ENCODE peak calls at places on chromosome 12, in eight cellular contexts. W, V, B, X, M, G, C and S are unnamed samples.

GRCh38 chr12:5022465-5023061 is 21.1 kb upstream of the KCNA5 start:
- DNase-seq in X (no peak), M (peak), B (peak), V (no peak), C (no peak), G (no peak), W (peak), S (no peak)

GRCh38 chr12:38469689-38470088 is 153.1 kb downstream of the ALG10B start:
- DNase-seq in W (no peak), C (no peak), G (no peak), B (no peak), M (no peak), X (no peak), V (no peak), S (no peak)

GRCh38 chr12:98385636-98386035 is 129.8 kb upstream of the TMPO start:
- DNase-seq in C (no peak), V (no peak), M (no peak), X (no peak), G (no peak), B (no peak), W (no peak), S (no peak)

GRCh38 chr12:125092872-125093680 is 27.8 kb downstream of the AACS start:
- DNase-seq in X (no peak), B (no peak), G (peak), V (no peak), W (peak), C (no peak), M (peak), S (peak)

GRCh38 chr12:116662612-116663144 is 75.2 kb downstream of the SPRING1 start:
- DNase-seq in V (no peak), X (no peak), C (no peak), B (peak), M (peak), G (no peak), W (no peak), S (no peak)

GRCh38 chr12:107393043-107393725 is 292.4 kb upstream of the PWP1 start:
- DNase-seq in B (no peak), W (no peak), M (no peak), C (no peak), G (no peak), V (no peak), X (no peak), S (no peak)

GRCh38 chr12:22617630-22618029 is 7.3 kb upstream of the ETNK1 start:
- DNase-seq in M (no peak), G (no peak), X (no peak), V (no peak), C (no peak), B (no peak), W (no peak), S (no peak)

GRCh38 chr12:56266634-56267442 is at the start of gene COQ10A:
- DNase-seq in V (peak), W (peak), M (peak), B (peak), X (peak), G (peak), C (peak), S (peak)

GRCh38 chr12:26119391-26119981 is 5.4 kb downstream of the BHLHE41 start:
- DNase-seq in G (peak), W (peak), V (no peak), C (no peak), M (peak), X (peak), B (no peak), S (no peak)

GRCh38 chr12:75705749-75706719 is 194.6 kb upstream of the KRR1 start:
- DNase-seq in W (no peak), M (peak), V (no peak), C (peak), G (peak), X (no peak), B (peak), S (peak)

GRCh38 chr12:100752841-100753240 is 41.7 kb upstream of the ANO4 start:
- DNase-seq in X (no peak), C (no peak), W (no peak), G (no peak), V (no peak), M (no peak), B (no peak), S (no peak)

GRCh38 chr12:11513288-11513687 is 117.9 kb upstream of the PRB2 start:
- DNase-seq in B (no peak), X (no peak), G (no peak), M (no peak), V (no peak), W (no peak), C (no peak), S (no peak)

GRCh38 chr12:92466391-92467305 is 236.1 kb upstream of the PLEKHG7 start:
- DNase-seq in W (no peak), B (no peak), G (no peak), V (no peak), C (peak), M (no peak), X (no peak), S (no peak)

GRCh38 chr12:105229446-105229845 is 6.5 kb downstream of the APPL2 start:
- DNase-seq in X (no peak), M (no peak), B (no peak), W (no peak), C (no peak), V (no peak), G (no peak), S (no peak)

GRCh38 chr12:107349008-107349747 is 255.8 kb upstream of the CRY1 start:
- DNase-seq in V (peak), W (no peak), M (peak), B (no peak), G (peak), X (no peak), C (peak), S (peak)

GRCh38 chr12:94603434-94604068 is 46.8 kb downstream of the TMCC3 start:
- DNase-seq in G (no peak), V (no peak), X (no peak), C (no peak), B (peak), M (peak), W (no peak), S (no peak)

GRCh38 chr12:54383041-54383609 is 1.4 kb downstream of the ZNF385A start:
- DNase-seq in W (no peak), M (peak), X (peak), V (no peak), C (no peak), G (peak), B (no peak), S (peak)

GRCh38 chr12:18591473-18591872 is 146.3 kb downstream of the PLCZ1 start:
- DNase-seq in X (no peak), M (no peak), W (no peak), G (no peak), B (no peak), C (no peak), V (no peak), S (no peak)

GRCh38 chr12:88559772-88560171 is 20.5 kb downstream of the KITLG start:
- DNase-seq in C (no peak), B (no peak), G (no peak), V (no peak), X (peak), M (no peak), W (no peak), S (no peak)

GRCh38 chr12:45727994-45728624 is 1.4 kb upstream of the ARID2 start:
- DNase-seq in B (no peak), W (no peak), X (no peak), G (no peak), M (no peak), C (no peak), V (no peak), S (no peak)